ENCODE peak calls at places on chromosomes 3 and 15, in eight cellular contexts. One of them, this sample, is unnamed. For H3K4me1, the result is how much of the 10 kb centered on the place peaks cover.

GRCh38 chr15:68617001-68617400 is 38.2 kb downstream of the CORO2B start:
- DNase-seq in cardiac muscle cell: no peak
- DNase-seq in SK-N-SH: no peak
- DNase-seq in heart left ventricle: no peak
- DNase-seq in aorta: no peak
- DNase-seq in H9: no peak
- DNase-seq in hepatocyte: no peak
- DNase-seq in IMR-90: peak
- DNase-seq in this sample: no peak

GRCh38 chr3:105093853-105094252 is 272.9 kb upstream of the ALCAM start:
- DNase-seq in cardiac muscle cell: no peak
- DNase-seq in SK-N-SH: no peak
- DNase-seq in heart left ventricle: no peak
- DNase-seq in aorta: no peak
- DNase-seq in H9: no peak
- DNase-seq in hepatocyte: no peak
- DNase-seq in IMR-90: no peak
- DNase-seq in this sample: no peak

GRCh38 chr15:80777836-80778620 is 1.1 kb upstream of the CEMIP start:
- DNase-seq in cardiac muscle cell: no peak
- DNase-seq in SK-N-SH: no peak
- DNase-seq in heart left ventricle: no peak
- DNase-seq in aorta: no peak
- DNase-seq in H9: no peak
- DNase-seq in hepatocyte: no peak
- DNase-seq in IMR-90: no peak
- DNase-seq in this sample: no peak

GRCh38 chr3:142664311-142664710 is 59.5 kb upstream of the TRPC1 start:
- DNase-seq in cardiac muscle cell: no peak
- DNase-seq in SK-N-SH: no peak
- DNase-seq in heart left ventricle: no peak
- DNase-seq in aorta: no peak
- DNase-seq in H9: no peak
- DNase-seq in hepatocyte: no peak
- DNase-seq in IMR-90: no peak
- DNase-seq in this sample: no peak

GRCh38 chr3:71397046-71397445 is 186.5 kb downstream of the FOXP1 start:
- DNase-seq in cardiac muscle cell: peak
- DNase-seq in SK-N-SH: peak
- DNase-seq in heart left ventricle: no peak
- DNase-seq in aorta: no peak
- DNase-seq in H9: no peak
- DNase-seq in hepatocyte: peak
- DNase-seq in IMR-90: peak
- DNase-seq in this sample: no peak

GRCh38 chr3:36774072-36774471 is 9.7 kb upstream of the DCLK3 start:
- DNase-seq in cardiac muscle cell: no peak
- DNase-seq in SK-N-SH: no peak
- DNase-seq in heart left ventricle: no peak
- DNase-seq in aorta: no peak
- DNase-seq in H9: no peak
- DNase-seq in hepatocyte: no peak
- DNase-seq in IMR-90: peak
- DNase-seq in this sample: no peak

GRCh38 chr3:37935290-37935668 is 55.3 kb upstream of the VILL start:
- DNase-seq in cardiac muscle cell: peak
- DNase-seq in SK-N-SH: no peak
- DNase-seq in heart left ventricle: no peak
- DNase-seq in aorta: no peak
- DNase-seq in H9: no peak
- DNase-seq in hepatocyte: no peak
- DNase-seq in IMR-90: peak
- DNase-seq in this sample: no peak

GRCh38 chr3:72100062-72100511 is 315.1 kb upstream of the PROK2 start:
- DNase-seq in cardiac muscle cell: peak
- DNase-seq in SK-N-SH: peak
- DNase-seq in heart left ventricle: no peak
- DNase-seq in aorta: peak
- DNase-seq in H9: peak
- DNase-seq in hepatocyte: no peak
- DNase-seq in IMR-90: no peak
- DNase-seq in this sample: no peak

GRCh38 chr3:64188810-64189560 is 36.3 kb downstream of the PRICKLE2 start:
- DNase-seq in cardiac muscle cell: peak
- DNase-seq in SK-N-SH: no peak
- DNase-seq in heart left ventricle: no peak
- DNase-seq in aorta: no peak
- DNase-seq in H9: no peak
- DNase-seq in hepatocyte: peak
- DNase-seq in IMR-90: peak
- DNase-seq in this sample: no peak

GRCh38 chr3:184636774-184637316 is 75.0 kb downstream of the MAGEF1 start:
- DNase-seq in cardiac muscle cell: peak
- DNase-seq in SK-N-SH: peak
- DNase-seq in heart left ventricle: no peak
- DNase-seq in aorta: no peak
- DNase-seq in H9: no peak
- DNase-seq in hepatocyte: peak
- DNase-seq in IMR-90: peak
- DNase-seq in this sample: no peak
- H3K4me1 ChIP-seq in cardiac muscle cell: half or more
- H3K4me1 ChIP-seq in SK-N-SH: under half
- H3K4me1 ChIP-seq in heart left ventricle: under half
- H3K4me1 ChIP-seq in aorta: under half
- H3K4me1 ChIP-seq in H9: under half
- H3K4me1 ChIP-seq in hepatocyte: under half
- H3K4me1 ChIP-seq in IMR-90: under half
- H3K4me1 ChIP-seq in this sample: under half

DNA sequence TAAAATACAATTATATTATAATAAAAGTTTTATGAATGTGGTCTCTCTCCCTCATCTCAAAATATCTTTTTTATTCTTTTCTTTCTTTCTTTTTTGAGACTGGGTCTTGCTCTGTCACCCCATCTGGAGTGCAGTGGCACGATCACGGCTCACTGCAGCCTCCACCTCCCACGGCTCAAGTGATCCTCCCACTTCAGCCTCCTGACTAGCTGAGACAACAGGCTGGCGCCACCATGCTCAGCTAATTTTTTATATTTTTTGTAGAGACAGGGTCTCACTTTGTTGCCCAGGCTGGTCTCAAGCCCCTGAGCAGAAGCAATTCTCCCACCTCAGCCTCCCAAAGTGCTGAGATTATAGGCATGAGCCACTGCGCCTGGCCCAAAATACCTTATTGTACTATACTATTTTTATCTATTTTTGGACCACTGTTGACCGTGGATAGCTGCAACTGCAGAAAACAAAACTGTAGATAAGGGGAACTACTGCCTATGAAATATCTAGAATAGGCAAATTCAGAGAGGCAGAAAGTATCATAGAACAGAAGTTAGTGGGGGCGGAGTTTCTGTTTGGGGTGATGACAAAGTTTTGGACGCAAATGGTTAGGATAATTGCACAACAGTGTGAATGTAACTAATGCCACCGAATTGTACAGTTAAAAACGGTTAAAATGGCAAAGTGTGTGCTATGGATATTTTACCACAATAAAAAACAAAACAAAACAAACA is 66.6 kb downstream of the SLC12A8 start:
- DNase-seq in cardiac muscle cell: no peak
- DNase-seq in SK-N-SH: no peak
- DNase-seq in heart left ventricle: no peak
- DNase-seq in aorta: no peak
- DNase-seq in H9: no peak
- DNase-seq in hepatocyte: no peak
- DNase-seq in IMR-90: no peak
- DNase-seq in this sample: no peak
- H3K4me1 ChIP-seq in cardiac muscle cell: under half
- H3K4me1 ChIP-seq in SK-N-SH: under half
- H3K4me1 ChIP-seq in heart left ventricle: half or more
- H3K4me1 ChIP-seq in aorta: under half
- H3K4me1 ChIP-seq in H9: under half
- H3K4me1 ChIP-seq in hepatocyte: under half
- H3K4me1 ChIP-seq in IMR-90: under half
- H3K4me1 ChIP-seq in this sample: half or more

DNA sequence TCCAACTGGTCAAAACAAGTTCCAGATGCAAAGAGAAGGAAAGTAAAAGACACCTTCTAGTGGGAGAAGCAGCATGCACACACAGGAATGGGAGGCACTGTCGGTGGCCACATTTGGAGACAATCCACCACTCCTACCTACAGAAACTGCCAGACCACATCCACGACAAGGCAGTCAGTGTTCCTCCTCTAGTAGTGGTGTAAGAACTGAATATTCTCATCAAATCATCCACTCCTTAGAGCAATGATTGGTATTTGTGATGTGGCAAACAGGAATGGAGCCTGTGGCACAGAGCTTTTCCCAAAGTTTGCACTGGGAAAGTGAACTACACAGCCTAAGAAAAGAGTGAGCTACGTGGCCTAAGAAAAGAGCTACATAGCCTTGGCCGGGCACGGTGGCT is 5.1 kb upstream of the SPINT1 start:
- DNase-seq in cardiac muscle cell: no peak
- DNase-seq in SK-N-SH: no peak
- DNase-seq in heart left ventricle: no peak
- DNase-seq in aorta: peak
- DNase-seq in H9: no peak
- DNase-seq in hepatocyte: no peak
- DNase-seq in IMR-90: peak
- DNase-seq in this sample: no peak
- H3K4me1 ChIP-seq in cardiac muscle cell: under half
- H3K4me1 ChIP-seq in SK-N-SH: under half
- H3K4me1 ChIP-seq in heart left ventricle: under half
- H3K4me1 ChIP-seq in aorta: under half
- H3K4me1 ChIP-seq in H9: under half
- H3K4me1 ChIP-seq in hepatocyte: under half
- H3K4me1 ChIP-seq in IMR-90: under half
- H3K4me1 ChIP-seq in this sample: under half

GRCh38 chr3:189947948-189948723 is 172.6 kb downstream of the P3H2 start:
- DNase-seq in cardiac muscle cell: peak
- DNase-seq in SK-N-SH: no peak
- DNase-seq in heart left ventricle: no peak
- DNase-seq in aorta: no peak
- DNase-seq in H9: no peak
- DNase-seq in hepatocyte: peak
- DNase-seq in IMR-90: peak
- DNase-seq in this sample: no peak
- H3K4me1 ChIP-seq in cardiac muscle cell: under half
- H3K4me1 ChIP-seq in SK-N-SH: under half
- H3K4me1 ChIP-seq in heart left ventricle: under half
- H3K4me1 ChIP-seq in aorta: under half
- H3K4me1 ChIP-seq in H9: under half
- H3K4me1 ChIP-seq in hepatocyte: under half
- H3K4me1 ChIP-seq in IMR-90: under half
- H3K4me1 ChIP-seq in this sample: under half

GRCh38 chr3:177194319-177194718 is 3.0 kb downstream of the TBL1XR1 start:
- DNase-seq in cardiac muscle cell: no peak
- DNase-seq in SK-N-SH: no peak
- DNase-seq in heart left ventricle: no peak
- DNase-seq in aorta: no peak
- DNase-seq in H9: no peak
- DNase-seq in hepatocyte: no peak
- DNase-seq in IMR-90: no peak
- DNase-seq in this sample: no peak

GRCh38 chr3:177195242-177195940 is 1.9 kb downstream of the TBL1XR1 start:
- DNase-seq in cardiac muscle cell: peak
- DNase-seq in SK-N-SH: peak
- DNase-seq in heart left ventricle: peak
- DNase-seq in aorta: no peak
- DNase-seq in H9: no peak
- DNase-seq in hepatocyte: peak
- DNase-seq in IMR-90: no peak
- DNase-seq in this sample: no peak

GRCh38 chr3:177190701-177191100 is 6.6 kb downstream of the TBL1XR1 start:
- DNase-seq in cardiac muscle cell: no peak
- DNase-seq in SK-N-SH: no peak
- DNase-seq in heart left ventricle: no peak
- DNase-seq in aorta: no peak
- DNase-seq in H9: no peak
- DNase-seq in hepatocyte: no peak
- DNase-seq in IMR-90: no peak
- DNase-seq in this sample: no peak

GRCh38 chr3:177193706-177194268 is 3.5 kb downstream of the TBL1XR1 start:
- DNase-seq in cardiac muscle cell: no peak
- DNase-seq in SK-N-SH: no peak
- DNase-seq in heart left ventricle: no peak
- DNase-seq in aorta: no peak
- DNase-seq in H9: no peak
- DNase-seq in hepatocyte: no peak
- DNase-seq in IMR-90: no peak
- DNase-seq in this sample: no peak

DNA sequence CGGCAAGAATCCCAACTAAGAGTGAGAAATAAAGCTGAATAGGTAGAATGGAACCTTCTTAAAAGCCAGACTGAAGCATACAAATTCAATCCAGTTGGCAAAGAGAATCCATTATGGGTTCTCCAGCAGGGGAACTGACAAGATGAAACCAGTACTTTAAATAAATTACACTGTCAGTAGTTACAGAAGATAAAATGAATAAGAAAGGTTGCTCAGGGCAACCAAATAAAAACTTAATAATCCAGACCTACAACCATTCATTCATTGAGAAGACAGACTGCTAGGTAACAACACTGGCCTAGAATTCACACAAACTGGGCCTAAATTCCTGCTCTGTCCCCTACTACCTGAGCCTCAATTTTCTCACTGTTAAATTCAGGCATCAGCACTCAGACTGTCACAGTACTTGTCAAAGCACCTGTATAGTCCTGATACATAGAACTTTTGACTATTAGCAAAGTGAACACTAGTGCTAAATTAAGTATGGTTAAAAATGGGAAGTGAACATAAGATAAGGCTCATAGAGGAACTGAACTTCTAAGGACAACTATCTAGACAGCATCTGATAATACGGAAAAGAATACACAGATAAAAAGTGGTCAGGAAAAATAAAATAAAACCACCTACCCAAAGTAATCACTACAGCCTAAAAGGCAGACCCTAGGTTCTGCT is 6.0 kb downstream of the TBL1XR1 start:
- DNase-seq in cardiac muscle cell: no peak
- DNase-seq in SK-N-SH: no peak
- DNase-seq in heart left ventricle: no peak
- DNase-seq in aorta: no peak
- DNase-seq in H9: no peak
- DNase-seq in hepatocyte: no peak
- DNase-seq in IMR-90: no peak
- DNase-seq in this sample: no peak
- H3K4me1 ChIP-seq in cardiac muscle cell: under half
- H3K4me1 ChIP-seq in SK-N-SH: under half
- H3K4me1 ChIP-seq in heart left ventricle: under half
- H3K4me1 ChIP-seq in aorta: under half
- H3K4me1 ChIP-seq in H9: under half
- H3K4me1 ChIP-seq in hepatocyte: under half
- H3K4me1 ChIP-seq in IMR-90: under half
- H3K4me1 ChIP-seq in this sample: under half

GRCh38 chr3:107934808-107935207 is 156.0 kb downstream of the CD47 start:
- DNase-seq in cardiac muscle cell: no peak
- DNase-seq in SK-N-SH: no peak
- DNase-seq in heart left ventricle: no peak
- DNase-seq in aorta: no peak
- DNase-seq in H9: no peak
- DNase-seq in hepatocyte: no peak
- DNase-seq in IMR-90: no peak
- DNase-seq in this sample: no peak
- H3K4me1 ChIP-seq in cardiac muscle cell: under half
- H3K4me1 ChIP-seq in SK-N-SH: under half
- H3K4me1 ChIP-seq in heart left ventricle: under half
- H3K4me1 ChIP-seq in aorta: under half
- H3K4me1 ChIP-seq in H9: under half
- H3K4me1 ChIP-seq in hepatocyte: under half
- H3K4me1 ChIP-seq in IMR-90: under half
- H3K4me1 ChIP-seq in this sample: under half

GRCh38 chr3:134366221-134366927 is 7.9 kb downstream of the AMOTL2 start:
- DNase-seq in cardiac muscle cell: no peak
- DNase-seq in SK-N-SH: no peak
- DNase-seq in heart left ventricle: no peak
- DNase-seq in aorta: peak
- DNase-seq in H9: peak
- DNase-seq in hepatocyte: no peak
- DNase-seq in IMR-90: no peak
- DNase-seq in this sample: no peak
- H3K4me1 ChIP-seq in cardiac muscle cell: under half
- H3K4me1 ChIP-seq in SK-N-SH: under half
- H3K4me1 ChIP-seq in heart left ventricle: half or more
- H3K4me1 ChIP-seq in aorta: under half
- H3K4me1 ChIP-seq in H9: under half
- H3K4me1 ChIP-seq in hepatocyte: half or more
- H3K4me1 ChIP-seq in IMR-90: half or more
- H3K4me1 ChIP-seq in this sample: half or more